ENCODE peak calls at places on chromosomes 11 and 22, in ten cellular contexts. O, V, J, W, G, T, C, N, R and E are unnamed samples.
A peak's percentile ranks its signal among the peaks of the same experiment; 100 is the strongest.

GRCh38 chr11:10303558-10304363 is 1.1 kb upstream of the ADM start:
- ATAC-seq in O (peak; percentile 18), V (peak; percentile 30), J (peak; percentile 17), W (peak; percentile 2), G (peak; percentile 20), T (peak; percentile 26), C (peak; percentile 11), N (peak; percentile 3), R (peak; percentile 3), E (no peak)

GRCh38 chr11:47155914-47156313 is 20.8 kb downstream of the ARFGAP2 start:
- ATAC-seq in O (no peak), V (no peak), J (no peak), W (no peak), G (no peak), T (no peak), C (no peak), N (no peak), R (no peak), E (no peak)

GRCh38 chr22:27952091-27952490 is 33.0 kb upstream of the PITPNB start:
- ATAC-seq in O (no peak), V (no peak), J (no peak), W (no peak), G (no peak), T (no peak), C (no peak), N (no peak), R (peak; percentile 36), E (peak; percentile 22)

GRCh38 chr11:78080084-78080817 is 589 bp upstream of the NDUFC2 start:
- ATAC-seq in O (no peak), V (peak; percentile 7), J (no peak), W (no peak), G (no peak), T (no peak), C (no peak), N (no peak), R (no peak), E (peak; percentile 31)

GRCh38 chr11:115168686-115169085 is 335.5 kb downstream of the CADM1 start:
- ATAC-seq in O (no peak), V (no peak), J (no peak), W (no peak), G (no peak), T (no peak), C (no peak), N (no peak), R (no peak), E (no peak)

GRCh38 chr11:16356751-16357365 is 512 bp upstream of the SOX6 start:
- ATAC-seq in O (no peak), V (no peak), J (no peak), W (no peak), G (no peak), T (no peak), C (no peak), N (no peak), R (no peak), E (no peak)

GRCh38 chr11:92284107-92284506 is 59.5 kb downstream of the FAT3 start:
- ATAC-seq in O (peak; percentile 67), V (no peak), J (no peak), W (no peak), G (no peak), T (no peak), C (no peak), N (no peak), R (no peak), E (no peak)

GRCh38 chr22:23512738-23513137 is 67.4 kb downstream of the IGLL1 start:
- ATAC-seq in O (no peak), V (no peak), J (no peak), W (no peak), G (no peak), T (no peak), C (no peak), N (no peak), R (peak; percentile 65), E (no peak)

GRCh38 chr11:72935705-72936104 is 121.5 kb downstream of the ATG16L2 start:
- ATAC-seq in O (no peak), V (no peak), J (no peak), W (peak; percentile 54), G (no peak), T (no peak), C (no peak), N (no peak), R (no peak), E (no peak)

GRCh38 chr11:58608331-58608730 is 14.1 kb upstream of the CNTF start:
- ATAC-seq in O (no peak), V (no peak), J (no peak), W (no peak), G (no peak), T (no peak), C (no peak), N (no peak), R (no peak), E (no peak)

GRCh38 chr11:72587696-72588095 is 86.5 kb downstream of the PDE2A start:
- ATAC-seq in O (no peak), V (no peak), J (no peak), W (no peak), G (no peak), T (no peak), C (no peak), N (no peak), R (no peak), E (no peak)

GRCh38 chr22:21590809-21591641 is 23.5 kb downstream of the UBE2L3 start:
- ATAC-seq in O (no peak), V (no peak), J (peak; percentile 5), W (no peak), G (no peak), T (no peak), C (no peak), N (no peak), R (no peak), E (no peak)

DNA sequence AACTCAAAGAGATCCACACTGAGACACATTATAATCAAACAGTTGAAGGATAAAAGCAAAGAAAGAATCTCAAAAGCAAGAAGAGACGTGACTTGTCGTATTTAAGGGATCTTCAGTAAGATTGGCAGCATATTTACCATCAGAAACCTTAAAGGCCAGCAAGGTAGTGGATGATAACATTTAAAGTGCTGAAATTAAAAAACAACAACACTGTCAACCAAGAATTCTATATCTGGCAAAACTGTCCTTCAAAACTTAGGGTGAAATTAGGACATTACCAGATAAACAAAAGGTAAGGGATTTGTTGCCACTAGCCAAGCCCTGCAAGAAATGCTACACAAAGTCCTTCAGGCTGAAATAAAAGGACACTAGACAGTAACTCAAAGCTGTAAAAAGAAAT is 11.0 kb upstream of the MUC5B start:
- ATAC-seq in O (no peak), V (no peak), J (no peak), W (no peak), G (no peak), T (no peak), C (no peak), N (no peak), R (no peak), E (no peak)
- H3K9me3 ChIP-seq in O (peaks cover 16% of the 10 kb centered on the region), V (peaks cover 2% of the 10 kb centered on the region), J (peaks cover 15% of the 10 kb centered on the region), W (peaks cover 6% of the 10 kb centered on the region), G (peaks cover 18% of the 10 kb centered on the region), T (peaks cover 9% of the 10 kb centered on the region), C (peaks cover 35% of the 10 kb centered on the region), N (peaks cover 21% of the 10 kb centered on the region), R (no peaks in the 10 kb centered on the region), E (peaks cover 44% of the 10 kb centered on the region)

GRCh38 chr11:2645779-2646118 is 54.0 kb downstream of the KCNQ1OT1 start:
- ATAC-seq in O (no peak), V (no peak), J (no peak), W (no peak), G (peak; percentile 47), T (no peak), C (no peak), N (no peak), R (no peak), E (no peak)

GRCh38 chr11:2647953-2648352 is 51.8 kb downstream of the KCNQ1OT1 start:
- ATAC-seq in O (no peak), V (no peak), J (no peak), W (no peak), G (no peak), T (no peak), C (no peak), N (no peak), R (no peak), E (no peak)

GRCh38 chr11:2643746-2644145 is 56.0 kb downstream of the KCNQ1OT1 start:
- ATAC-seq in O (no peak), V (no peak), J (no peak), W (no peak), G (no peak), T (no peak), C (no peak), N (no peak), R (no peak), E (no peak)

GRCh38 chr11:2647167-2647566 is 52.6 kb downstream of the KCNQ1OT1 start:
- ATAC-seq in O (no peak), V (no peak), J (no peak), W (no peak), G (no peak), T (no peak), C (no peak), N (no peak), R (no peak), E (no peak)

GRCh38 chr11:2644844-2645778 is 54.7 kb downstream of the KCNQ1OT1 start:
- ATAC-seq in O (no peak), V (no peak), J (no peak), W (no peak), G (peak; percentile 53), T (no peak), C (no peak), N (no peak), R (no peak), E (no peak)
- H3K9me3 ChIP-seq in O (peaks cover 82% of the 10 kb centered on the region), V (peaks cover 35% of the 10 kb centered on the region), J (peaks cover 88% of the 10 kb centered on the region), W (peaks cover 37% of the 10 kb centered on the region), G (peaks cover 100% of the 10 kb centered on the region), T (peaks cover 14% of the 10 kb centered on the region), C (peaks cover 72% of the 10 kb centered on the region), N (peaks cover 55% of the 10 kb centered on the region), R (peaks cover 25% of the 10 kb centered on the region), E (no peaks in the 10 kb centered on the region)

DNA sequence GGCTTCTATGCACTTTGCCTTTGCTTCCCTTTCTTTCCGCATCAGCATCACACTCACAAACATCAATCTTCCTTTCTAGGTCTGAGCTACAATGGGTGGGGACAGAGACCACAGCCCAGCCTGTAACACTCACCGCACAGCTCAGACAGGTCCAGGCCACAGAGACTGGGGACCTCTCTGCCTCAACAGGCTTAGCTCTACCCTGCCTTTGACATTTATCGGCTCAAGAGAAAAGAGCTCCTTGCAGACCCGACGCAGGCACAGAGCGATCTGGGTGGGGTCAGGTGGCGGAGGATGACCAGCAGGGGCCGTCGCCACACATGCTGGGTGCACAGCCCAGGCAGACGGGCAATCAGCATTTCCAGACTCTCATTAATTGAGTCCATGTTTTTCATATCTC is 837.3 kb downstream of the TBC1D22A start:
- ATAC-seq in O (no peak), V (no peak), J (no peak), W (no peak), G (no peak), T (no peak), C (no peak), N (no peak), R (no peak), E (no peak)
- H3K9me3 ChIP-seq in O (no peaks in the 10 kb centered on the region), V (no peaks in the 10 kb centered on the region), J (no peaks in the 10 kb centered on the region), W (no peaks in the 10 kb centered on the region), G (no peaks in the 10 kb centered on the region), T (no peaks in the 10 kb centered on the region), C (no peaks in the 10 kb centered on the region), N (no peaks in the 10 kb centered on the region), R (no peaks in the 10 kb centered on the region), E (no peaks in the 10 kb centered on the region)

DNA sequence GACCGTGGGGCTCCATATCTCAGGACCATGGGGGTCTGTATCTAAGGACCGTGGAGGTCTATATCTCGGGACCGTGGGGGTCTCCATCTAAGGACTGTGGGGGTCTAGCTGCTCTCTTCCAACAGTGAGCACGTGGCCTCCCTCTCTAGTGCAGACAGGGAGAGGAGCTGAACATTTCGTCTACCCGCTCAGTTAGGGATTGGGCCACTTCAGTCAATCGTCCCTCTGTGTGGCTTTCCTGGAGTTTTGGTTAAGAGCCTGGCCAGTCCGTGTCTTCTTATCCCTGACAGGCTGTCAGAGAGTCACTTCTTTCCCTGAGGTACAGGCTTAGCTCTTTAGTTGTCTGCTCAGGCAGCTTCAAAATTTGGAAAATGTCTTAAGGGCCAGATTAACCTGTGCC is 3.1 kb downstream of the KRTAP5-1 start:
- ATAC-seq in O (no peak), V (no peak), J (no peak), W (no peak), G (no peak), T (no peak), C (no peak), N (peak; percentile 65), R (no peak), E (no peak)
- H3K9me3 ChIP-seq in O (no peaks in the 10 kb centered on the region), V (peaks cover 2% of the 10 kb centered on the region), J (no peaks in the 10 kb centered on the region), W (no peaks in the 10 kb centered on the region), G (peaks cover 8% of the 10 kb centered on the region), T (peaks cover 9% of the 10 kb centered on the region), C (peaks cover 7% of the 10 kb centered on the region), N (peaks cover 4% of the 10 kb centered on the region), R (no peaks in the 10 kb centered on the region), E (peaks cover 8% of the 10 kb centered on the region)